ENCODE peak calls at places on chromosomes 5 and 9, in ten cellular contexts. One of them, this sample, is unnamed.
A peak's percentile ranks its signal among the peaks of the same experiment; 100 is the strongest.

GRCh38 chr5:149228610-149229297 is 42.9 kb upstream of the AFAP1L1 start:
- DNase-seq in globus pallidus: peak; percentile 61
- DNase-seq in activated CD4-positive, alpha-beta T cell treated with anti-CD3 and anti-CD28 coated beads, Interleukin-2, amount 50 U/mL, for 1 hour: no peak
- DNase-seq in T-helper 2 cell treated with Interferon-gamma antibody and Interleukin-4, amounts not matched to agents 5 μg/mL and 100 μg/mL, for 36 hours: no peak
- DNase-seq in H4: peak; percentile 90
- DNase-seq in cardiac septum: no peak
- DNase-seq in stimulated activated CD8-positive, alpha-beta memory T cell treated with anti-CD3 and anti-CD28 coated beads, Interleukin-4, amount 100 ng/mL, for 1 hour: no peak
- DNase-seq in fibroblast of villous mesenchyme: peak; percentile 93
- DNase-seq in WTC11: no peak
- DNase-seq in suprapubic skin: no peak
- DNase-seq in this sample: peak; percentile 56

GRCh38 chr9:116928884-116929283 is 241.8 kb downstream of the TRIM32 start:
- DNase-seq in globus pallidus: no peak
- DNase-seq in T-helper 2 cell treated with Interferon-gamma antibody and Interleukin-4, amounts not matched to agents 5 μg/mL and 100 μg/mL, for 36 hours: no peak
- DNase-seq in cardiac septum: no peak
- DNase-seq in WTC11: peak; percentile 54
- DNase-seq in suprapubic skin: no peak
- DNase-seq in stimulated activated CD8-positive, alpha-beta memory T cell treated with anti-CD3 and anti-CD28 coated beads, Interleukin-4, amount 100 ng/mL, for 1 hour: no peak
- DNase-seq in fibroblast of villous mesenchyme: no peak
- DNase-seq in activated CD4-positive, alpha-beta T cell treated with anti-CD3 and anti-CD28 coated beads, Interleukin-2, amount 50 U/mL, for 1 hour: no peak
- DNase-seq in H4: no peak
- DNase-seq in this sample: no peak

GRCh38 chr5:108278285-108279240 is 103.3 kb downstream of the FBXL17 start:
- DNase-seq in stimulated activated CD8-positive, alpha-beta memory T cell treated with anti-CD3 and anti-CD28 coated beads, Interleukin-4, amount 100 ng/mL, for 1 hour: no peak
- DNase-seq in T-helper 2 cell treated with Interferon-gamma antibody and Interleukin-4, amounts not matched to agents 5 μg/mL and 100 μg/mL, for 36 hours: no peak
- DNase-seq in WTC11: peak; percentile 17
- DNase-seq in globus pallidus: no peak
- DNase-seq in activated CD4-positive, alpha-beta T cell treated with anti-CD3 and anti-CD28 coated beads, Interleukin-2, amount 50 U/mL, for 1 hour: no peak
- DNase-seq in H4: no peak
- DNase-seq in cardiac septum: no peak
- DNase-seq in suprapubic skin: no peak
- DNase-seq in fibroblast of villous mesenchyme: no peak
- DNase-seq in this sample: no peak

GRCh38 chr9:112072721-112073553 is 102.2 kb downstream of the SUSD1 start:
- DNase-seq in T-helper 2 cell treated with Interferon-gamma antibody and Interleukin-4, amounts not matched to agents 5 μg/mL and 100 μg/mL, for 36 hours: no peak
- DNase-seq in cardiac septum: no peak
- DNase-seq in WTC11: no peak
- DNase-seq in fibroblast of villous mesenchyme: peak; percentile 98
- DNase-seq in globus pallidus: no peak
- DNase-seq in suprapubic skin: no peak
- DNase-seq in stimulated activated CD8-positive, alpha-beta memory T cell treated with anti-CD3 and anti-CD28 coated beads, Interleukin-4, amount 100 ng/mL, for 1 hour: no peak
- DNase-seq in activated CD4-positive, alpha-beta T cell treated with anti-CD3 and anti-CD28 coated beads, Interleukin-2, amount 50 U/mL, for 1 hour: no peak
- DNase-seq in H4: peak; percentile 57
- DNase-seq in this sample: no peak

GRCh38 chr9:34896112-34896511 is 62.0 kb upstream of the PHF24 start:
- DNase-seq in H4: no peak
- DNase-seq in activated CD4-positive, alpha-beta T cell treated with anti-CD3 and anti-CD28 coated beads, Interleukin-2, amount 50 U/mL, for 1 hour: no peak
- DNase-seq in suprapubic skin: no peak
- DNase-seq in globus pallidus: no peak
- DNase-seq in cardiac septum: no peak
- DNase-seq in fibroblast of villous mesenchyme: no peak
- DNase-seq in stimulated activated CD8-positive, alpha-beta memory T cell treated with anti-CD3 and anti-CD28 coated beads, Interleukin-4, amount 100 ng/mL, for 1 hour: no peak
- DNase-seq in T-helper 2 cell treated with Interferon-gamma antibody and Interleukin-4, amounts not matched to agents 5 μg/mL and 100 μg/mL, for 36 hours: no peak
- DNase-seq in WTC11: no peak
- DNase-seq in this sample: no peak

GRCh38 chr5:135340568-135340967 is 58.5 kb downstream of the MACROH2A1 start:
- DNase-seq in activated CD4-positive, alpha-beta T cell treated with anti-CD3 and anti-CD28 coated beads, Interleukin-2, amount 50 U/mL, for 1 hour: no peak
- DNase-seq in H4: no peak
- DNase-seq in cardiac septum: peak; percentile 36
- DNase-seq in stimulated activated CD8-positive, alpha-beta memory T cell treated with anti-CD3 and anti-CD28 coated beads, Interleukin-4, amount 100 ng/mL, for 1 hour: no peak
- DNase-seq in suprapubic skin: no peak
- DNase-seq in globus pallidus: no peak
- DNase-seq in T-helper 2 cell treated with Interferon-gamma antibody and Interleukin-4, amounts not matched to agents 5 μg/mL and 100 μg/mL, for 36 hours: no peak
- DNase-seq in fibroblast of villous mesenchyme: peak; percentile 28
- DNase-seq in WTC11: no peak
- DNase-seq in this sample: no peak

GRCh38 chr5:84724683-84725082 is 340.0 kb upstream of the EDIL3 start:
- DNase-seq in fibroblast of villous mesenchyme: peak; percentile 1
- DNase-seq in stimulated activated CD8-positive, alpha-beta memory T cell treated with anti-CD3 and anti-CD28 coated beads, Interleukin-4, amount 100 ng/mL, for 1 hour: no peak
- DNase-seq in activated CD4-positive, alpha-beta T cell treated with anti-CD3 and anti-CD28 coated beads, Interleukin-2, amount 50 U/mL, for 1 hour: no peak
- DNase-seq in T-helper 2 cell treated with Interferon-gamma antibody and Interleukin-4, amounts not matched to agents 5 μg/mL and 100 μg/mL, for 36 hours: no peak
- DNase-seq in cardiac septum: no peak
- DNase-seq in globus pallidus: no peak
- DNase-seq in H4: peak; percentile 14
- DNase-seq in suprapubic skin: no peak
- DNase-seq in WTC11: no peak
- DNase-seq in this sample: no peak

GRCh38 chr9:128201441-128202369 is 1.5 kb upstream of the DNM1 start:
- DNase-seq in WTC11: no peak
- DNase-seq in stimulated activated CD8-positive, alpha-beta memory T cell treated with anti-CD3 and anti-CD28 coated beads, Interleukin-4, amount 100 ng/mL, for 1 hour: no peak
- DNase-seq in activated CD4-positive, alpha-beta T cell treated with anti-CD3 and anti-CD28 coated beads, Interleukin-2, amount 50 U/mL, for 1 hour: no peak
- DNase-seq in H4: no peak
- DNase-seq in T-helper 2 cell treated with Interferon-gamma antibody and Interleukin-4, amounts not matched to agents 5 μg/mL and 100 μg/mL, for 36 hours: no peak
- DNase-seq in suprapubic skin: no peak
- DNase-seq in globus pallidus: no peak
- DNase-seq in cardiac septum: no peak
- DNase-seq in fibroblast of villous mesenchyme: no peak
- DNase-seq in this sample: no peak

GRCh38 chr5:3010953-3011763 is 259.7 kb upstream of the IRX2 start:
- DNase-seq in activated CD4-positive, alpha-beta T cell treated with anti-CD3 and anti-CD28 coated beads, Interleukin-2, amount 50 U/mL, for 1 hour: no peak
- DNase-seq in WTC11: no peak
- DNase-seq in globus pallidus: no peak
- DNase-seq in stimulated activated CD8-positive, alpha-beta memory T cell treated with anti-CD3 and anti-CD28 coated beads, Interleukin-4, amount 100 ng/mL, for 1 hour: no peak
- DNase-seq in suprapubic skin: peak; percentile 72
- DNase-seq in cardiac septum: no peak
- DNase-seq in fibroblast of villous mesenchyme: no peak
- DNase-seq in H4: no peak
- DNase-seq in T-helper 2 cell treated with Interferon-gamma antibody and Interleukin-4, amounts not matched to agents 5 μg/mL and 100 μg/mL, for 36 hours: no peak
- DNase-seq in this sample: no peak

GRCh38 chr9:127805620-127806019 is 2.9 kb downstream of the FPGS start:
- DNase-seq in activated CD4-positive, alpha-beta T cell treated with anti-CD3 and anti-CD28 coated beads, Interleukin-2, amount 50 U/mL, for 1 hour: no peak
- DNase-seq in stimulated activated CD8-positive, alpha-beta memory T cell treated with anti-CD3 and anti-CD28 coated beads, Interleukin-4, amount 100 ng/mL, for 1 hour: no peak
- DNase-seq in globus pallidus: no peak
- DNase-seq in H4: no peak
- DNase-seq in T-helper 2 cell treated with Interferon-gamma antibody and Interleukin-4, amounts not matched to agents 5 μg/mL and 100 μg/mL, for 36 hours: no peak
- DNase-seq in fibroblast of villous mesenchyme: peak; percentile 36
- DNase-seq in suprapubic skin: no peak
- DNase-seq in WTC11: peak; percentile 88
- DNase-seq in cardiac septum: no peak
- DNase-seq in this sample: peak; percentile 11

GRCh38 chr5:95760291-95761191 is 29.4 kb downstream of the RHOBTB3 start:
- DNase-seq in suprapubic skin: no peak
- DNase-seq in WTC11: no peak
- DNase-seq in fibroblast of villous mesenchyme: peak; percentile 96
- DNase-seq in H4: peak; percentile 96
- DNase-seq in T-helper 2 cell treated with Interferon-gamma antibody and Interleukin-4, amounts not matched to agents 5 μg/mL and 100 μg/mL, for 36 hours: peak; percentile 17
- DNase-seq in cardiac septum: no peak
- DNase-seq in stimulated activated CD8-positive, alpha-beta memory T cell treated with anti-CD3 and anti-CD28 coated beads, Interleukin-4, amount 100 ng/mL, for 1 hour: no peak
- DNase-seq in activated CD4-positive, alpha-beta T cell treated with anti-CD3 and anti-CD28 coated beads, Interleukin-2, amount 50 U/mL, for 1 hour: no peak
- DNase-seq in globus pallidus: no peak
- DNase-seq in this sample: no peak

GRCh38 chr5:100505984-100506670 is 29.0 kb upstream of the FAM174A start:
- DNase-seq in globus pallidus: no peak
- DNase-seq in H4: peak; percentile 89
- DNase-seq in fibroblast of villous mesenchyme: peak; percentile 69
- DNase-seq in WTC11: no peak
- DNase-seq in cardiac septum: no peak
- DNase-seq in stimulated activated CD8-positive, alpha-beta memory T cell treated with anti-CD3 and anti-CD28 coated beads, Interleukin-4, amount 100 ng/mL, for 1 hour: no peak
- DNase-seq in suprapubic skin: no peak
- DNase-seq in activated CD4-positive, alpha-beta T cell treated with anti-CD3 and anti-CD28 coated beads, Interleukin-2, amount 50 U/mL, for 1 hour: no peak
- DNase-seq in T-helper 2 cell treated with Interferon-gamma antibody and Interleukin-4, amounts not matched to agents 5 μg/mL and 100 μg/mL, for 36 hours: no peak
- DNase-seq in this sample: no peak

GRCh38 chr5:75048457-75048953 is 3.9 kb downstream of the GCNT4 start:
- DNase-seq in activated CD4-positive, alpha-beta T cell treated with anti-CD3 and anti-CD28 coated beads, Interleukin-2, amount 50 U/mL, for 1 hour: no peak
- DNase-seq in globus pallidus: no peak
- DNase-seq in H4: no peak
- DNase-seq in T-helper 2 cell treated with Interferon-gamma antibody and Interleukin-4, amounts not matched to agents 5 μg/mL and 100 μg/mL, for 36 hours: no peak
- DNase-seq in stimulated activated CD8-positive, alpha-beta memory T cell treated with anti-CD3 and anti-CD28 coated beads, Interleukin-4, amount 100 ng/mL, for 1 hour: no peak
- DNase-seq in suprapubic skin: no peak
- DNase-seq in fibroblast of villous mesenchyme: peak; percentile 75
- DNase-seq in WTC11: no peak
- DNase-seq in cardiac septum: no peak
- DNase-seq in this sample: no peak

This sample was measured in NCI-H1694 treated with DMSO at 0.1 percent for 48 hours.